ENCODE peak calls at places on chromosomes 12 and 14, in six cellular contexts. S, J, I, K, U and H are unnamed samples.

GRCh38 chr14:31291210-31291609 is 83.6 kb upstream of the HECTD1 start:
- DNase-seq in I (no peak), S (no peak), U (no peak), K (no peak), J (no peak), H (no peak)

GRCh38 chr14:90726656-90727055 is 89.6 kb downstream of the TTC7B start:
- DNase-seq in I (no peak), U (peak; percentile 32), K (no peak), S (peak; percentile 29), J (no peak), H (no peak)

GRCh38 chr12:112096667-112097066 is 11.9 kb downstream of the NAA25 start:
- DNase-seq in I (no peak), U (no peak), K (no peak), J (peak; percentile 69), S (peak; percentile 86), H (no peak)

GRCh38 chr14:58082491-58083098 is 69.4 kb downstream of the ARMH4 start:
- DNase-seq in K (no peak), S (peak; percentile 86), I (no peak), J (no peak), U (no peak), H (no peak)

GRCh38 chr14:100994082-100994481 is 90.6 kb upstream of the RTL1 start:
- DNase-seq in J (no peak), U (no peak), S (peak; percentile 71), K (no peak), I (no peak), H (no peak)

GRCh38 chr12:102474438-102475064 is 5.8 kb downstream of the IGF1 start:
- DNase-seq in U (no peak), J (no peak), K (no peak), I (no peak), S (peak; percentile 3), H (no peak)

GRCh38 chr12:41223600-41223999 is 35.5 kb downstream of the PDZRN4 start:
- DNase-seq in S (no peak), I (no peak), U (no peak), J (no peak), K (no peak), H (no peak)

GRCh38 chr12:113961921-113962710 is 4.0 kb downstream of the RBM19 start:
- DNase-seq in I (no peak), J (no peak), K (no peak), U (no peak), S (peak; percentile 52), H (no peak)

GRCh38 chr12:115988193-115988592 is 289.3 kb downstream of the MED13L start:
- DNase-seq in U (no peak), K (no peak), J (no peak), I (no peak), S (no peak), H (no peak)

GRCh38 chr14:68716698-68717097 is 76.2 kb downstream of the ZFP36L1 start:
- DNase-seq in K (no peak), I (no peak), S (no peak), U (peak; percentile 70), J (no peak), H (no peak)

GRCh38 chr14:63855272-63855671 is 2.5 kb downstream of the SYNE2 start:
- DNase-seq in I (no peak), J (no peak), K (no peak), S (no peak), U (no peak), H (no peak)

GRCh38 chr14:63854330-63854729 is 1.5 kb downstream of the SYNE2 start:
- DNase-seq in S (no peak), I (no peak), J (no peak), U (no peak), K (no peak), H (no peak)

GRCh38 chr14:63853831-63854293 is 1.1 kb downstream of the SYNE2 start:
- DNase-seq in I (peak; percentile 52), S (peak; percentile 94), U (peak; percentile 69), K (peak; percentile 48), J (peak; percentile 75), H (peak; percentile 77)

GRCh38 chr14:63852817-63853730 is at the start of gene SYNE2:
- DNase-seq in S (peak; percentile 74), I (peak; percentile 81), K (peak; percentile 81), J (no peak), U (peak; percentile 87), H (peak; percentile 63)

DNA sequence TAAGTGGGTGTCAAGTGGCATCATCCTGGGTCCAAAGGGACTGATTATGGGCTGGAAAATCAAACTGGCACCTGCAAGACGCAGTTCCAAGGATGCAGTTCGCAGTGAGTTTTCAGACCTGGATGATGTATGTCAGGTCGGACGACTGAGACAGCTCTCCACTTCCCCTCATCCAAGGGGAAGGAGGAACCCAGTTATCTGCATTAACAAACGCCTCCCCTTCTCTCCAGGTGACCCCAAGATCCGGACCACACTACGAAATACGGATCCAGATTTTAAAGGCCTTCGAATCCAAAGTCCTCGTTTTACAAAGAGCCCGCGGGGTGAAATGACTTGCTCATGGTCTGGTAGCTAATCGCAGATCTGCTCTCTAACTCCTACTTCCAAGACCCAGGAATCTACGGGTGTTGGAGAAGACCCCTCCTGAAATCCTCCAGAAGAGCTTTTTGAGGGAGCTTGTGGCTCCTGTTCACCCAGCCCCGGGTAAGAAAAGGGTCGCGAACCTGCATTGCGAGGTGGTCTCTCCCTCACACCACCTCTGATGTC is 460 bp upstream of the SYNE2 start:
- DNase-seq in I (no peak), S (no peak), J (no peak), K (no peak), U (peak; percentile 31), H (peak; percentile 40)
- H3K4me3 ChIP-seq in I (peak overlapping the region; percentile 76), S (peak overlapping the region; percentile 56), J (peak overlapping the region; percentile 83), K (peak overlapping the region; percentile 67), U (no peak overlapping the region), H (peak overlapping the region; percentile 54)

GRCh38 chr12:6925543-6926279 is 2.0 kb upstream of the ATN1 start:
- DNase-seq in K (no peak), J (no peak), U (peak; percentile 71), I (peak; percentile 76), S (peak; percentile 85), H (peak; percentile 80)

GRCh38 chr12:6927379-6927991 is at the start of gene ATN1:
- DNase-seq in U (peak; percentile 74), I (peak; percentile 91), J (no peak), K (peak; percentile 36), S (peak; percentile 48), H (peak; percentile 67)

GRCh38 chr12:6929806-6930452 is 2.2 kb downstream of the ATN1 start:
- DNase-seq in J (no peak), I (no peak), U (no peak), K (no peak), S (no peak), H (no peak)

GRCh38 chr12:6928703-6929407 is 1.1 kb downstream of the ATN1 start:
- DNase-seq in U (no peak), J (no peak), I (no peak), K (no peak), S (no peak), H (no peak)

DNA sequence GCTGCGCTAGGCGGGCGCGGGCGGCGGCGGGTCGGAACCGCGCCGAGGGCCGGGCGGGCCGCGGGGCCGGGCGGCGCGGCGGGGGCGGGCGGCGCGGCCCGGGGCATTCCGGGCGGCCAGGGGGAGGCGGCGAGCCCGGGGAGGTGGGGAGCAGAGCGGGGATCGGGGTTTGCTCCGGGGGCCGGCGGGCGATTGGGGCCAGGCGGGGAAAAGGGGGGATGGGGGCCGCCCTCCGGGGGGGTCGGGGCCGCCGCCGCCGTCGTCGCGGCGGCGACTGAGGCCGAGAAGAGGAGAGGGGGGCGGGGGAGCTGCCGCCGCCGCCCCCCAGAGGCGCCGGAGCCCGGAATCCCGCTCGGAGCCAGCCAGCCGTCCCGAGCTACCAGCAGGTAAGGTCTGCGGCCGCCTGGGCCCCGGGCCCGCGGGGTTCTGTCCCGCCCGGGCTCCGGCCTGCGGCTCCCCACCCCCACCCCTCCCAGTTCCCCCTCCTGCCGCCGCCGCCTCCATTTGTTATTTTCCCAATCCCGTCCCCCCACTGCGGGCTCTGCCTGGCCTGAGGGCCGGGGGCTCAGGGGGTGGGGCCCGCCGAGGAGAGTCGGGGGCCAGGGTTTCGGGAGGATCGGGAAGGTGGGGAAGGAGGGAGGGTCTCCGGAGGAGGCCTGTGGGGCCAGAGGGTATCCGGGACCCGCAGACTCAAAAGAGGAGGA is 392 bp downstream of the ATN1 start:
- DNase-seq in U (peak; percentile 51), J (no peak), I (no peak), S (no peak), K (no peak), H (no peak)
- H3K4me1 ChIP-seq in U (peaks cover 58% of the 10 kb centered on the region), J (peaks cover 42% of the 10 kb centered on the region), I (peaks cover 72% of the 10 kb centered on the region), S (peaks cover 46% of the 10 kb centered on the region), K (peaks cover 37% of the 10 kb centered on the region), H (peaks cover 40% of the 10 kb centered on the region)

DNA sequence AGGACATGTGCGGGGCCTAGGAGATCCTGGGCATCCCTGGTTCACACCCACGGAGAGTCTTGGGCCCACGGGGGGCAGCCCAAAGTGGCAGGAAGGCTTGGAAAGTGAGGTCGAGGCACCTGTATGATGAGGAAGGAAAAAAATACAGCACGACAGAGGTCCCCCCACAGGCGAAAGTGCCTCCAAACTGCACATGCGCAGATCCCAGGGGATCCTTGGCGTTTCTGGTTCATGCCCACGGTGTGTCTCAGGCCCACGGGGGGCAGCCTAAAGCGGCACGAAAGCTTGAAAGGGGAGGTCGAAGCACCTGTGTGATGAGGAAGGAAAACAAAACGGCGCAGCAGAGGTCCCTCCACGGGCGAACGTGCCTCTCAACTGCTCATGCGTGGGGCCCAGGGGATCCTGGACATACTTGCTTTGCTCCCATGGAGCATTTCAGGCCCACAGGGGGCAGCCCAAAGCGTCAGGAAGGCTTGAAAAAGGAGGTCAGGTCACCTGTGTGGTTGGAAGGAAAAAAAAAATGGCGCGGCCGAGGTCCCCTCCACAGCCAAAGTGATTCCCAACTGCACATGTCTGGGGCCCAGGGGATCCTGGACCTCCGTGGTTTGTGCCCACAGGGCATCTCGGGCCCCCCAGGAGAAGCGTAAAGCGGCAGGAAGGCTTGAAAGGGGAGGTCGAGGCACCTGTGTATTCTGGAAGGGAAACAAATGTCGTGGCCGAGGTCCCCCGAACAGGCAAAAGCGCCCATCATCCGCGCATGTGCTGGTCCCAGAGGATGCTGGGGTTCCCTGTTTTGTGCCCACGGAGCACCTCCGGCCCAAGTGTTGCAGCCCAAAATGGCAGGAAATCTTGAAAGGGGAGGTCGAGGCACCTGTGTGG is 582.6 kb downstream of the ALG10 start:
- DNase-seq in I (no peak), K (no peak), J (no peak), S (no peak), U (no peak), H (no peak)
- H3K9me3 ChIP-seq in I (peaks cover 2% of the 10 kb centered on the region), K (no peaks in the 10 kb centered on the region), J (peaks cover 4% of the 10 kb centered on the region), S (peaks cover 28% of the 10 kb centered on the region), U (no peaks in the 10 kb centered on the region), H (no peaks in the 10 kb centered on the region)

GRCh38 chr12:26466709-26467108 is 271.3 kb downstream of the SSPN start:
- DNase-seq in K (no peak), S (no peak), I (no peak), J (no peak), U (no peak), H (no peak)
- H3K4me3 ChIP-seq in K (no peak overlapping the region), S (no peak overlapping the region), I (no peak overlapping the region), J (no peak overlapping the region), U (no peak overlapping the region), H (no peak overlapping the region)